ENCODE peak calls at places on chromosomes 7 and 10, in five cellular contexts. X, B, V, F and Q are unnamed samples.

GRCh38 chr10:100340948-100341847 is 5.8 kb upstream of the SCD start:
- DNase-seq in F (no peak), B (no peak), X (no peak), V (no peak), Q (no peak)

GRCh38 chr10:130741901-130742625 is 569.5 kb downstream of the TCERG1L start:
- DNase-seq in F (no peak), X (no peak), B (no peak), V (no peak), Q (no peak)

GRCh38 chr10:91389636-91390512 is 20.3 kb upstream of the HECTD2 start:
- DNase-seq in F (peak; percentile 38), X (peak; percentile 50), B (no peak), V (no peak), Q (no peak)

GRCh38 chr7:54963155-54963554 is 55.7 kb upstream of the EGFR start:
- DNase-seq in F (no peak), B (no peak), V (no peak), X (no peak), Q (no peak)

GRCh38 chr10:16505168-16505567 is 16.5 kb downstream of the C1QL3 start:
- DNase-seq in F (peak; percentile 29), B (no peak), V (no peak), X (no peak), Q (no peak)

GRCh38 chr10:128242641-128243040 is 116.4 kb upstream of the MKI67 start:
- DNase-seq in V (no peak), X (no peak), F (no peak), B (no peak), Q (no peak)

GRCh38 chr7:106273009-106273695 is 11.6 kb downstream of the NAMPT start:
- DNase-seq in F (no peak), B (no peak), X (peak; percentile 45), V (no peak), Q (no peak)

GRCh38 chr7:65354263-65354662 is 19.4 kb upstream of the ZNF92 start:
- DNase-seq in V (no peak), B (no peak), X (no peak), F (no peak), Q (no peak)

GRCh38 chr7:107372298-107372697 is 97.6 kb upstream of the GPR22 start:
- DNase-seq in V (no peak), X (no peak), B (no peak), F (peak; percentile 42), Q (no peak)

GRCh38 chr10:106764360-106764759 is 400.1 kb downstream of the SORCS1 start:
- DNase-seq in V (no peak), F (no peak), X (no peak), B (no peak), Q (no peak)

GRCh38 chr10:106771132-106771531 is 393.4 kb downstream of the SORCS1 start:
- DNase-seq in X (no peak), F (no peak), B (no peak), V (no peak), Q (no peak)

GRCh38 chr10:106768204-106768603 is 396.3 kb downstream of the SORCS1 start:
- DNase-seq in X (no peak), F (no peak), V (no peak), B (no peak), Q (no peak)

GRCh38 chr10:106765355-106765754 is 399.2 kb downstream of the SORCS1 start:
- DNase-seq in F (no peak), B (no peak), X (no peak), V (no peak), Q (no peak)
- TF ChIP-seq CTCF in F (no peak), B (no peak), X (no peak), V (no peak), Q (peak; percentile 7)

DNA sequence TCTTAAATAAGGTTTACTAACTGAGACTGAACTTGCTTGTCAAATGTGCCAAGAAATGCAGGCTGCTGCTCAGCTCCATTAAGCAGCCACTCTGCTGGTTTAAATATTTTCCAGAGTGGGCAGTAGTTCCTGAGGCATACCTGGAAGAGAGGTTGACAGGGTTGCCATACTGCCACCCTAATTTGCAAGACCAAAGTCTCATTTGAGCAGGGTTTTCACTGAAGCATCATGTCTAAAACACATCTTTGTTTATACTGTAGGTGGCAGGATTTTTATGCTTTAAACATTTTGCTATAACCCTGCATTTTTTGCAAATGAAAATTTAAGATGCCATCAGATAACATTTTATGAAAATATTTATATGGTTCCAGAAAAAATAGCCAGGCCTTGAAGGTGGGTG is 618.0 kb upstream of the LRRTM3 start:
- DNase-seq in B (no peak), V (no peak), F (no peak), X (no peak), Q (no peak)
- TF ChIP-seq CTCF in B (no peak), V (no peak), F (peak; percentile 23), X (no peak), Q (no peak)

DNA sequence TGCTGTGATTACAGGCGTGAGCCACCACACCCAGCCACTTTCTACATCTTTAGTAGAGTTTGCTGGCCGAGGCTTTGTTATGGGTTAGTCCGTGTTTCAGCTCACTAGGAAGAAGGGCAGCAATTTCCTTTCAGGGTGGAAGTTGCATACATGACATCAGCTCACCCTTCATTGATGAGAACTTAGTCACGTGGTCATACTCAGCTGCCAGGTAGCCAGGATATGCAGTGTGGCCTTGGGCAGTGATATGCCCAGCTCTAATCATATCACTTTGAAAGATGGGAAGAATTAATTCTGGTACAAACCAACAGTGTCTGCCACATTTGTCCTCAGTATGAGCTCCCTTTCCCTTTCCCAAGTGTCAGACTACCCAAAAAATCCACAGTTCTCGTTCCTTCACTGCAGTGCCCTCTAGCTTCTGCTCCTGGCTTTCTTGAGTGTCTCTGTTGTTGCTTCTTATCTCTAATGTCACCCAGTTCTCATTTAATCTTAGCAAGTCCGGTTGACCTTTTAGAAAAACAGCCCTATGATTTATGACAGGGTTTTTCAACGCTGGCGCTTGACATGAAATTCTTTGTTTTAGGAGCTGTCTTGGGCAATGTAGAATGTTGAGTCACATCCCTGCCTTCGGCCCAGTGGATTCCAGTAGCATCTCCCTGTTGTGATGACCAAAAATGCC is 108.7 kb upstream of the ITGB1 start:
- DNase-seq in X (no peak), V (no peak), F (peak; percentile 51), B (no peak), Q (no peak)
- TF ChIP-seq CTCF in X (no peak), V (no peak), F (peak; percentile 48), B (no peak), Q (no peak)

DNA sequence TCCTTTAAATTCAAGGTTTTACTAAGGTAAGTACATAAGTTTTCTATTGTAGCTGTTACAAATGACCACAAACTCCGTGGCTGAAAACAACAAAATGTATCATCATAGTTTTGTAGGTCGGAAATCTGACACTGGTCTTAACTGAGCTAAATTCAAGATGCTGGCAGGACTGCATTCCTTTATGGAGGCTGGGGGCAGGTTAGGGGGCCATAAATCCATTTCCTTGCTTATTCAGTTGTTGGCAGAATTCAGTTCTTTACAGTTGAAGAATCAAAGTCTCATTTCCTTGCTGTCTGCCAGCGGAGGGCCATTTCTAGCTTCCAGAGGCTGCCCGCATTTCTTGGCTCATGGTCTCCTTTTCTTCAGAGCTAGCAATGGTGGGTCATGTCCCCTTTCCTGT is 11.2 kb upstream of the PRR15 start:
- DNase-seq in V (no peak), X (no peak), B (no peak), F (no peak), Q (no peak)
- TF ChIP-seq CTCF in V (no peak), X (no peak), B (no peak), F (no peak), Q (no peak)

DNA sequence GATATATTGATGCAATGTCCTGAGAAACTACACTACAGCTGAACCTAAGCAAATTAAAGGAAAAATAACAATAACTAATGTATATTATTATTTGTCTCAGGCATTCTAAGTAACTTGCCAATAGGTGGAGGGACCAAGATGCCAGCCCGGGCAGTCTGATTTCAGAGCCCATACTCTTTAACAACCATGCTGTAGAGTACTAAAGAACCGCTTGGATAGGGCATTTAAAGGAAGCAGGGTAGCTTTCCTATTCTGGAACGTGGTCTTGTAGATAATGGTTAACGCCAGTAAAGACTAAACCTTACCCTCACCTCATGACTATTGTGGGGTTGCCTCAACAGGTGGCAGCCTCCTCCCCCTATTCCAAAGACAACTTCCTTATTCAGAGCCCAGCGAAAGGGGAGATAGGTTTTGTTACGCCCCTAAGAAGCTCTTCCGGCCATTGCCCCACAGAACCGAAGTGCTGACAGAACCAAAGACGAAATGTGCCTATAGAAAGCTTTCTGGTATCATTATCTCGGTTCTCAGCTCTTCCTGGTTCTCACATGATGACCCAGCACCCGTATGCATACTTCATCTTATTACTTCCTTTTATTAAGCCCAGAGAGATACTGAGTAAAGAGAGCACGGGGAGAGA is 707 bp upstream of the C1GALT1 start:
- DNase-seq in X (peak; percentile 71), B (peak; percentile 48), V (peak; percentile 73), F (no peak), Q (no peak)
- TF ChIP-seq CTCF in X (peak; percentile 34), B (no peak), V (no peak), F (no peak), Q (no peak)

GRCh38 chr7:38629621-38630020 is 1.6 kb downstream of the AMPH start:
- DNase-seq in B (no peak), V (no peak), X (no peak), F (no peak), Q (no peak)

GRCh38 chr7:38630720-38631673 is at the start of gene AMPH:
- DNase-seq in F (peak; percentile 9), X (peak; percentile 16), V (no peak), B (no peak), Q (peak; percentile 26)

GRCh38 chr7:38637957-38638356 is 6.8 kb upstream of the AMPH start:
- DNase-seq in F (no peak), X (no peak), B (no peak), V (no peak), Q (no peak)

GRCh38 chr7:38628630-38629385 is 2.4 kb downstream of the AMPH start:
- DNase-seq in V (no peak), B (no peak), X (no peak), F (no peak), Q (no peak)

DNA sequence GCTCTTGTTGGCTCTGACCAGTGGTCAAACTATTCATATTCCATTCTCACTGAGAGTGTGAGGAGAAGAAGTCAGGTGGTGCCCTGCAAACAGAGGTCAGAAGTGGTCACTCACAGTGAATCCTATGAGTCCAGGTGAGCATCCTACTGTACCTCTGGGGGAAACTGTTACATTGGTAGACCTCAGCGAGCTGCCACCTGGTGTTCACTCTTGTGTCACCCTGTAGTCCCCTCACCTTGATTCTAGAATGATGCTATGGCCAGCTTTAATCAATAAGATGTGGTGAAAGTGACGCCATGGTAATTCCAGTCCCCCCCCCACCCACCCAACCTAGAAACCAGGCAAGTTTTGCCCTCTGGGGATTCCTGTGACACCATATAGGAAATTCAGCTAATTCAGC is 1.2 kb upstream of the AMPH start:
- DNase-seq in B (no peak), V (no peak), F (no peak), X (no peak), Q (no peak)
- TF ChIP-seq CTCF in B (no peak), V (no peak), F (peak; percentile 11), X (no peak), Q (no peak)

GRCh38 chr7:80098795-80099194 is 35.8 kb upstream of the GNAI1 start:
- DNase-seq in V (no peak), F (no peak), X (no peak), B (no peak), Q (no peak)
- TF ChIP-seq CTCF in V (no peak), F (peak; percentile 43), X (no peak), B (peak; percentile 48), Q (peak; percentile 32)